ENCODE peak calls at places on chromosomes 12 and 14, in seven cellular contexts. One of them, this sample, is unnamed.

GRCh38 chr14:51323492-51323891 is 83.4 kb downstream of the TMX1 start:
- DNase-seq in heart right ventricle: no peak
- DNase-seq in A549: no peak
- DNase-seq in GM12864: no peak
- DNase-seq in cardiac muscle cell: no peak
- DNase-seq in CD8-positive, alpha-beta T cell: no peak
- DNase-seq in psoas muscle: no peak
- DNase-seq in this sample: no peak

GRCh38 chr12:60211244-60211643 is 615.4 kb downstream of the SLC16A7 start:
- DNase-seq in heart right ventricle: no peak
- DNase-seq in A549: no peak
- DNase-seq in GM12864: no peak
- DNase-seq in cardiac muscle cell: no peak
- DNase-seq in CD8-positive, alpha-beta T cell: no peak
- DNase-seq in psoas muscle: no peak
- DNase-seq in this sample: no peak

GRCh38 chr14:74491952-74492351 is 1.2 kb downstream of the NPC2 start:
- DNase-seq in heart right ventricle: no peak
- DNase-seq in A549: peak; percentile 50
- DNase-seq in GM12864: peak; percentile 38
- DNase-seq in cardiac muscle cell: peak; percentile 39
- DNase-seq in CD8-positive, alpha-beta T cell: no peak
- DNase-seq in psoas muscle: no peak
- DNase-seq in this sample: no peak

GRCh38 chr14:68945190-68945584 is 33.9 kb downstream of the ACTN1 start:
- DNase-seq in heart right ventricle: no peak
- DNase-seq in A549: no peak
- DNase-seq in GM12864: no peak
- DNase-seq in cardiac muscle cell: no peak
- DNase-seq in CD8-positive, alpha-beta T cell: peak; percentile 36
- DNase-seq in psoas muscle: no peak
- DNase-seq in this sample: no peak

GRCh38 chr12:103657331-103657730 is 70.3 kb downstream of the STAB2 start:
- DNase-seq in heart right ventricle: no peak
- DNase-seq in A549: no peak
- DNase-seq in GM12864: no peak
- DNase-seq in cardiac muscle cell: no peak
- DNase-seq in CD8-positive, alpha-beta T cell: no peak
- DNase-seq in psoas muscle: no peak
- DNase-seq in this sample: no peak

GRCh38 chr14:55332654-55333570 is 61.7 kb downstream of the FBXO34 start:
- DNase-seq in heart right ventricle: no peak
- DNase-seq in A549: no peak
- DNase-seq in GM12864: no peak
- DNase-seq in cardiac muscle cell: no peak
- DNase-seq in CD8-positive, alpha-beta T cell: no peak
- DNase-seq in psoas muscle: no peak
- DNase-seq in this sample: no peak

GRCh38 chr12:93913845-93914244 is 234.5 kb upstream of the PLXNC1 start:
- DNase-seq in heart right ventricle: no peak
- DNase-seq in A549: no peak
- DNase-seq in GM12864: no peak
- DNase-seq in cardiac muscle cell: no peak
- DNase-seq in CD8-positive, alpha-beta T cell: no peak
- DNase-seq in psoas muscle: no peak
- DNase-seq in this sample: no peak

GRCh38 chr12:10241276-10241675 is 28.6 kb downstream of the GABARAPL1 start:
- DNase-seq in heart right ventricle: no peak
- DNase-seq in A549: no peak
- DNase-seq in GM12864: no peak
- DNase-seq in cardiac muscle cell: no peak
- DNase-seq in CD8-positive, alpha-beta T cell: no peak
- DNase-seq in psoas muscle: no peak
- DNase-seq in this sample: no peak

GRCh38 chr12:109927622-109928021 is 27.5 kb downstream of the TCHP start:
- DNase-seq in heart right ventricle: no peak
- DNase-seq in A549: peak; percentile 78
- DNase-seq in GM12864: no peak
- DNase-seq in cardiac muscle cell: no peak
- DNase-seq in CD8-positive, alpha-beta T cell: peak; percentile 34
- DNase-seq in psoas muscle: peak; percentile 37
- DNase-seq in this sample: no peak

GRCh38 chr12:114671664-114672476 is 12.1 kb downstream of the TBX3 start:
- DNase-seq in heart right ventricle: no peak
- DNase-seq in A549: no peak
- DNase-seq in GM12864: no peak
- DNase-seq in cardiac muscle cell: no peak
- DNase-seq in CD8-positive, alpha-beta T cell: no peak
- DNase-seq in psoas muscle: peak; percentile 55
- DNase-seq in this sample: no peak

GRCh38 chr12:114669501-114670256 is 14.3 kb downstream of the TBX3 start:
- DNase-seq in heart right ventricle: no peak
- DNase-seq in A549: no peak
- DNase-seq in GM12864: no peak
- DNase-seq in cardiac muscle cell: peak; percentile 63
- DNase-seq in CD8-positive, alpha-beta T cell: no peak
- DNase-seq in psoas muscle: peak; percentile 38
- DNase-seq in this sample: no peak

GRCh38 chr12:114668905-114669304 is 15.1 kb downstream of the TBX3 start:
- DNase-seq in heart right ventricle: no peak
- DNase-seq in A549: no peak
- DNase-seq in GM12864: no peak
- DNase-seq in cardiac muscle cell: no peak
- DNase-seq in CD8-positive, alpha-beta T cell: no peak
- DNase-seq in psoas muscle: peak; percentile 21
- DNase-seq in this sample: no peak

GRCh38 chr12:114671321-114671663 is 12.7 kb downstream of the TBX3 start:
- DNase-seq in heart right ventricle: no peak
- DNase-seq in A549: no peak
- DNase-seq in GM12864: no peak
- DNase-seq in cardiac muscle cell: no peak
- DNase-seq in CD8-positive, alpha-beta T cell: no peak
- DNase-seq in psoas muscle: no peak
- DNase-seq in this sample: no peak

GRCh38 chr12:114670257-114670955 is 13.6 kb downstream of the TBX3 start:
- DNase-seq in heart right ventricle: no peak
- DNase-seq in A549: no peak
- DNase-seq in GM12864: no peak
- DNase-seq in cardiac muscle cell: no peak
- DNase-seq in CD8-positive, alpha-beta T cell: no peak
- DNase-seq in psoas muscle: no peak
- DNase-seq in this sample: no peak
- H3K4me3 ChIP-seq in heart right ventricle: no peak overlapping the region
- H3K4me3 ChIP-seq in A549: no peak overlapping the region
- H3K4me3 ChIP-seq in GM12864: no peak overlapping the region
- H3K4me3 ChIP-seq in cardiac muscle cell: peak overlapping the region; percentile 35
- H3K4me3 ChIP-seq in CD8-positive, alpha-beta T cell: no peak overlapping the region
- H3K4me3 ChIP-seq in psoas muscle: no peak overlapping the region
- H3K4me3 ChIP-seq in this sample: no peak overlapping the region

DNA sequence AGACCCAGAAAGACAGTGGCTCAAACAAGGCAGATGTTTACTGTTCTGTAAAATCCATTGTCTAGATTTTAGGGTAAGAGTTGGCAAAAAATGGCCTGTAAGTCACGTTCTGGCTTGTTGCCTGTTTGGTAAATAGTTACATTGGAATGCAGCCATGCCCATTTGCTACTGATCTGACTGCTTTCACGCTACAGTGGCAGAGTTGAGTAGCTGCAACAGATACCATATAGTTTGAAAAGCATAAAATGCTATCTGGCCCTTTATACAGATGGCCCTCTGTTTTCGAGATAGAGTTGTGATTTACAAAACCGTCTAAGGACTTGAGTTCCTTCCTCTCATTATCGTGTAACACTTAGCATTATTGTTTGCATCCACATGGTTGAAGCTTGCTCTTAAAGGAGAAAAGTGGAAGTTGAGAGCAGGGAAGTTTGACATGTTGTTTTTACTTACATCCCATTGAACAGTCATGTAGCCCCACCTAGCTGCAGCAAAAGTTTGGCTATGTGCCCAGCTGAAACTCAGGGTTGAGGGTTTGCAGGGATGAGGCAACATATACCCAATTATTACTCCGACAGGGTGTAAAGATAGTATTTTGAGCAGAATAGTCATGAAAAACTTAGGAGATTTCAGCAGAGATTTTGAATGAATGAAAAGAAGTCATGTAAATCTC is 11.3 kb upstream of the SCFD1 start:
- DNase-seq in heart right ventricle: no peak
- DNase-seq in A549: peak; percentile 13
- DNase-seq in GM12864: no peak
- DNase-seq in cardiac muscle cell: peak; percentile 13
- DNase-seq in CD8-positive, alpha-beta T cell: peak; percentile 18
- DNase-seq in psoas muscle: no peak
- DNase-seq in this sample: peak; percentile 12
- TF ChIP-seq CTCF in heart right ventricle: peak; percentile 50
- TF ChIP-seq CTCF in A549: peak; percentile 23
- TF ChIP-seq CTCF in GM12864: peak; percentile 9
- TF ChIP-seq CTCF in cardiac muscle cell: peak; percentile 34
- TF ChIP-seq CTCF in CD8-positive, alpha-beta T cell: no peak
- TF ChIP-seq CTCF in psoas muscle: peak; percentile 54
- TF ChIP-seq CTCF in this sample: peak; percentile 47

DNA sequence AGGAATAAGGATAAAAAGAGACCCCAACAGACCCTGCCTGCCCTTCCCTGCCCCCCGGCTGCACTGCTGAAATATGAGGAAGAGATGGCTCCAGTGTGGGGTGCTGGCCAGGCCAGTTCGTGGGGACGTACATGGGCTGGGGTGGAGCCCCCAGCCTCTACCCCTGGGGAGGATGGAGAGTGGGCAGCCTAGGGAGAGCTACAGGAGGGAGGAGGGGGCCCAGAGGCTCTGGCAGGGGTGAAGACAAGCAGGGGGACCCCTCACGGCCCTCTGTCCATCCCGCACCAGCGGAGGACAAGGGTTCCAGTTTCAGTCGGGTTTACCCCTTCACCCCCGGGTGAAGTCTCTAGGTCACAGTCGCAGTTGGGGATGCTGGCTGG is 11.0 kb upstream of the RPLP0 start:
- DNase-seq in heart right ventricle: no peak
- DNase-seq in A549: no peak
- DNase-seq in GM12864: no peak
- DNase-seq in cardiac muscle cell: no peak
- DNase-seq in CD8-positive, alpha-beta T cell: no peak
- DNase-seq in psoas muscle: no peak
- DNase-seq in this sample: no peak
- H3K4me3 ChIP-seq in heart right ventricle: no peak overlapping the region
- H3K4me3 ChIP-seq in A549: no peak overlapping the region
- H3K4me3 ChIP-seq in GM12864: no peak overlapping the region
- H3K4me3 ChIP-seq in cardiac muscle cell: no peak overlapping the region
- H3K4me3 ChIP-seq in CD8-positive, alpha-beta T cell: no peak overlapping the region
- H3K4me3 ChIP-seq in psoas muscle: no peak overlapping the region
- H3K4me3 ChIP-seq in this sample: no peak overlapping the region

DNA sequence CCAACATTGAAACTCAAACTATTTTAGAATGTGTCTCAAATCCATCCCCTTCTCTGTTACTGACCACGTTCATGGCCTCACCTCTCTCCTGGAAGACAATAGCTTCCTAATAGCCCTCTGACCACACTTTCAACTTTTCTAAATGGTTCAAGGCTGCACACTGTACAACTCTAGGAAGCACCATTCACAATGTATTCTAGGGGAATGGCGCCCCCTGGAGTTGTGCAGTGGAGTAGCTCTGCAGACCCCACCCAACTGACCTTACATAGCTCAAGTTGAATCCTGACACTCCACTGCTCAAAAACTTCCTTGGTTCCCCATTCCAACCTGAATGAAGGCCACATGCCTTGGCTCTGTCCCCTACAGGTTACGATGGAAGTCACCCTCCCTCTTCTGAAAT is 77.6 kb downstream of the GAS2L3 start:
- DNase-seq in heart right ventricle: no peak
- DNase-seq in A549: no peak
- DNase-seq in GM12864: no peak
- DNase-seq in cardiac muscle cell: no peak
- DNase-seq in CD8-positive, alpha-beta T cell: no peak
- DNase-seq in psoas muscle: no peak
- DNase-seq in this sample: no peak
- TF ChIP-seq CTCF in heart right ventricle: no peak
- TF ChIP-seq CTCF in A549: no peak
- TF ChIP-seq CTCF in GM12864: peak; percentile 47
- TF ChIP-seq CTCF in cardiac muscle cell: peak; percentile 16
- TF ChIP-seq CTCF in CD8-positive, alpha-beta T cell: no peak
- TF ChIP-seq CTCF in psoas muscle: no peak
- TF ChIP-seq CTCF in this sample: peak; percentile 59

GRCh38 chr14:104115691-104116543 is 22.5 kb upstream of the KIF26A start:
- DNase-seq in heart right ventricle: no peak
- DNase-seq in A549: no peak
- DNase-seq in GM12864: no peak
- DNase-seq in cardiac muscle cell: no peak
- DNase-seq in CD8-positive, alpha-beta T cell: no peak
- DNase-seq in psoas muscle: peak; percentile 9
- DNase-seq in this sample: no peak
- H3K4me3 ChIP-seq in heart right ventricle: peak overlapping the region; percentile 42
- H3K4me3 ChIP-seq in A549: peak overlapping the region; percentile 54
- H3K4me3 ChIP-seq in GM12864: no peak overlapping the region
- H3K4me3 ChIP-seq in cardiac muscle cell: no peak overlapping the region
- H3K4me3 ChIP-seq in CD8-positive, alpha-beta T cell: no peak overlapping the region
- H3K4me3 ChIP-seq in psoas muscle: peak overlapping the region; percentile 55
- H3K4me3 ChIP-seq in this sample: peak overlapping the region; percentile 42

DNA sequence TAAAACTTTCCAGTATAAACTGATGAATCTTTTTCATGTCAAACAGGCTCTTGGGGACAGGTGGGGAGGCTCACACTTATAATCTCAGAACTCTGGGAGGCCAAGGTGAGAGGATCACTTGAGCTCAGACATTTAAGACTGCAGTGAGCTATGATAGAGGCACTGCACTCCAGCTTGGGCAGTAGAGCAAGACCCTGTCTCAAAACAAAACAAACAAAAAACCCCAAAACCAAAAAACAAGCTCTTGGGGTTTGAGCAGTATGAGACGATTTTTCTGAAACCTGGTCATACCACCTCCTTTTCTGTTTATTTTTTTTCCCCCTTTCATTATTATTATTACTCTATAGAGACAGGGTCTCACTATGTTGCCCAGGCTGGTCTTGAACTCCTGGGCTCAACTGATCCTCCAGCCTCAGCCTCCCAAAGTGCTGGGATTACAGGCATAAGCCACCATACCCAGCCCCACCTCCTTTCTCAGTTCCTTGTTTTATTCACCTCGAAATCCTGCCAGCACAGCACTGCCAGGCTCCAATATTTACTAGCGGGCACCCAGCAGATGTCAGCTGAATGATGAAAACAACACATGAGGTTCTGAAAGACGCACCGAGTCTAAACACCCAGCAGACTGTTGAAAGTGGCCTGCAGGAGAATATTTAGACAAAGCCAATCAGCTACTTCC is 19.5 kb upstream of the CDK17 start:
- DNase-seq in heart right ventricle: no peak
- DNase-seq in A549: no peak
- DNase-seq in GM12864: no peak
- DNase-seq in cardiac muscle cell: no peak
- DNase-seq in CD8-positive, alpha-beta T cell: no peak
- DNase-seq in psoas muscle: no peak
- DNase-seq in this sample: no peak
- TF ChIP-seq CTCF in heart right ventricle: no peak
- TF ChIP-seq CTCF in A549: no peak
- TF ChIP-seq CTCF in GM12864: no peak
- TF ChIP-seq CTCF in cardiac muscle cell: no peak
- TF ChIP-seq CTCF in CD8-positive, alpha-beta T cell: no peak
- TF ChIP-seq CTCF in psoas muscle: no peak
- TF ChIP-seq CTCF in this sample: no peak

GRCh38 chr12:63917477-63917862 is 73.0 kb downstream of the SRGAP1 start:
- DNase-seq in heart right ventricle: no peak
- DNase-seq in A549: no peak
- DNase-seq in GM12864: no peak
- DNase-seq in cardiac muscle cell: no peak
- DNase-seq in CD8-positive, alpha-beta T cell: no peak
- DNase-seq in psoas muscle: no peak
- DNase-seq in this sample: no peak
- H3K4me3 ChIP-seq in heart right ventricle: no peak overlapping the region
- H3K4me3 ChIP-seq in A549: no peak overlapping the region
- H3K4me3 ChIP-seq in GM12864: no peak overlapping the region
- H3K4me3 ChIP-seq in cardiac muscle cell: no peak overlapping the region
- H3K4me3 ChIP-seq in CD8-positive, alpha-beta T cell: no peak overlapping the region
- H3K4me3 ChIP-seq in psoas muscle: no peak overlapping the region
- H3K4me3 ChIP-seq in this sample: no peak overlapping the region

This sample was measured in epithelial cell of proximal tubule.